ENCODE peak calls at places on chromosomes 13 and 19, in four cellular contexts. W is colonic mucosa, X is AG09309, Q is WERI-Rb-1. A is an unnamed sample.

GRCh38 chr19:16660763-16661479 is at the start of gene TMEM38A:
- DNase-seq in Q (peak), W (peak), X (no peak), A (no peak)

GRCh38 chr13:101455863-101456262 is 3.4 kb downstream of the ITGBL1 start:
- DNase-seq in W (no peak), X (peak), Q (no peak), A (peak)

GRCh38 chr13:39350461-39350881 is 252.5 kb downstream of the LHFPL6 start:
- DNase-seq in W (no peak), X (no peak), Q (no peak), A (no peak)

GRCh38 chr19:29596885-29597525 is 9.1 kb upstream of the POP4 start:
- DNase-seq in Q (peak), W (no peak), X (no peak), A (no peak)

GRCh38 chr13:42946927-42947326 is 45.1 kb downstream of the EPSTI1 start:
- DNase-seq in X (peak), Q (no peak), W (no peak), A (peak)

GRCh38 chr13:101181076-101181685 is 235.1 kb downstream of the NALCN start:
- DNase-seq in X (no peak), Q (no peak), W (no peak), A (no peak)

GRCh38 chr19:58558623-58559274 is 338 bp upstream of the UBE2M start:
- DNase-seq in W (peak), Q (peak), X (peak), A (peak)

GRCh38 chr19:294819-295686 is 3.9 kb upstream of the PLPP2 start:
- DNase-seq in Q (peak), X (no peak), W (peak), A (no peak)

GRCh38 chr13:48155850-48156249 is 60.9 kb upstream of the MED4 start:
- DNase-seq in W (no peak), Q (no peak), X (peak), A (peak)

GRCh38 chr19:8392017-8392591 is 1.9 kb downstream of the RAB11B start:
- DNase-seq in X (no peak), Q (no peak), W (no peak), A (no peak)

GRCh38 chr19:18789883-18790565 is 1.1 kb downstream of the COMP start:
- DNase-seq in W (no peak), Q (peak), X (no peak), A (no peak)

GRCh38 chr13:59906413-59907027 is 257.2 kb downstream of the DIAPH3 start:
- DNase-seq in W (no peak), X (peak), Q (no peak), A (no peak)

GRCh38 chr19:40403262-40403984 is 9.8 kb downstream of the PRX start:
- DNase-seq in X (peak), Q (peak), W (peak), A (peak)

GRCh38 chr13:72643339-72643989 is 84.0 kb downstream of the MZT1 start:
- DNase-seq in X (peak), Q (peak), W (peak), A (no peak)

GRCh38 chr13:74201530-74201929 is 67.3 kb upstream of the KLF12 start:
- DNase-seq in Q (no peak), W (no peak), X (no peak), A (no peak)

GRCh38 chr19:48135411-48135810 is 24.8 kb upstream of the PLA2G4C start:
- DNase-seq in Q (no peak), X (no peak), W (peak), A (no peak)

GRCh38 chr13:46675016-46675415 is 121.9 kb downstream of the ESD start:
- DNase-seq in W (no peak), Q (no peak), X (no peak), A (no peak)

GRCh38 chr13:21675095-21676007 is 4.5 kb downstream of the FGF9 start:
- DNase-seq in Q (no peak), X (no peak), W (peak), A (no peak)

GRCh38 chr19:16931306-16931705 is 42.5 kb downstream of the F2RL3 start:
- DNase-seq in W (no peak), X (no peak), Q (no peak), A (no peak)

GRCh38 chr13:105817011-105817410 is 718.5 kb downstream of the EFNB2 start:
- DNase-seq in X (no peak), Q (no peak), W (no peak), A (no peak)

GRCh38 chr19:43504426-43505185 is at the start of gene PHLDB3:
- DNase-seq in Q (peak), W (peak), X (no peak), A (no peak)

GRCh38 chr19:27896091-27896490 is 1316.9 kb downstream of the UQCRFS1 start:
- DNase-seq in Q (no peak), X (no peak), W (no peak), A (no peak)

GRCh38 chr13:39577833-39578232 is 25.2 kb downstream of the LHFPL6 start:
- DNase-seq in Q (no peak), W (no peak), X (no peak), A (no peak)

GRCh38 chr19:30449191-30449590 is 77.0 kb downstream of the ZNF536 start:
- DNase-seq in Q (no peak), X (no peak), W (no peak), A (no peak)

GRCh38 chr13:102817907-102818306 is 19.0 kb downstream of the BIVM start:
- DNase-seq in Q (no peak), W (no peak), X (no peak), A (no peak)

GRCh38 chr13:31150315-31150985 is 11.3 kb downstream of the HSPH1 start:
- DNase-seq in Q (no peak), X (no peak), W (no peak), A (no peak)

GRCh38 chr13:26502826-26503225 is 54.7 kb upstream of the WASF3 start:
- DNase-seq in Q (no peak), W (no peak), X (peak), A (peak)

GRCh38 chr19:19134687-19135158 is 3.6 kb downstream of the TMEM161A start:
- DNase-seq in W (peak), Q (no peak), X (no peak), A (no peak)

GRCh38 chr13:41502676-41503075 is 45.3 kb downstream of the RGCC start:
- DNase-seq in Q (no peak), W (no peak), X (no peak), A (no peak)

GRCh38 chr13:41501281-41501680 is 43.9 kb downstream of the RGCC start:
- DNase-seq in Q (no peak), X (no peak), W (no peak), A (no peak)

GRCh38 chr13:41503386-41503785 is 46.0 kb downstream of the RGCC start:
- DNase-seq in X (no peak), Q (no peak), W (no peak), A (no peak)

GRCh38 chr13:41500501-41500900 is 43.2 kb downstream of the RGCC start:
- DNase-seq in W (no peak), X (no peak), Q (no peak), A (no peak)

DNA sequence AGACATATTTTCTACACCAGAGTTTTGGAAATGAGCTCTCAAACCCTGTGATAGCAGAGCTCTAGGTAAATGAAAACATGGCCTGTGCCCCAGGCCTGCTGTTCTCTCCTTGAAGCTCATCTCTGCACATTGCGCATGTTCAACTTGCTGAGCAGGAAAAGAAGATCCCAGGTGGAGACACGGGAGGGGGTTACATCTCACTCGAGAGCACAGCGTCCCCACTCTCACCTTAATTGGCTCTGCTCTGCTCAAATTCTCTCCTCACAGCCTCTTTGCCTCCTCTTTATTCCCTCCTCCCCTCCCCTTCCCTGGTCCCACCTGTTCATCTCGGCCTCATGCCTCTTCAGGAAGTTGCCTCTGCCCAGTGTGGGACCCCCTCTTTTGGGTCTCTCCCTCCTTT is 44.7 kb downstream of the RGCC start:
- DNase-seq in Q (no peak), X (no peak), W (no peak), A (no peak)
- H3K4me3 ChIP-seq in Q (no peak), X (no peak), W (no peak), A (no peak)

GRCh38 chr13:33015791-33016323 is 366 bp upstream of the KL start:
- DNase-seq in W (peak), Q (peak), X (no peak), A (no peak)
- H3K4me3 ChIP-seq in W (peak), Q (peak), X (no peak), A (no peak)

DNA sequence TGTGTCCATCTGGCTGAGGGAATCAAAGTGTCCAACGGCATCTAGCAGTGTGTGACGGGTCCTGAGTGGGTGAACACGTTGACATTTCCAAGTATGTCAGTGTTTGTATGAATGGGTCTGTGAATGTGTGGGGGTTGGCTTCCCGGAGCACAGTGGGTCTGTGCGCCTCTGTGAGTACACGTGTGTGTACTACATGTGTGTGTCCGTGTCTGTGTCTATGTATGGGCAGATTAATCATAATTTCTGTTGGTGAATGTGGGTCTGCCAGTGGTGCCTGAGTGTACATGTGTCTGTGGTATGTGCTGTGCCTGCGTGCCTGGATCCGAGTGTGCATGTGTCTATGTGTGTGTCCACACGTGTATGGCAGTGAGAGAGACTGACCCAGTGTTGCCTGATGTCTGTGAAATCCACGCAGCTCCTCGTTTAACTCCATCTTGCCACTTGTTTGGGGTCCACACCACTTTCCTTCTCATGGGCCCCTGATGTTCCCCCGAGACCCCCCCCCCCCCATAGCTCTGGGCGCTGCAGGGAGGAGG is 5.4 kb downstream of the CCDC8 start:
- DNase-seq in Q (no peak), X (no peak), W (no peak), A (no peak)
- H3K4me3 ChIP-seq in Q (no peak), X (no peak), W (no peak), A (no peak)

DNA sequence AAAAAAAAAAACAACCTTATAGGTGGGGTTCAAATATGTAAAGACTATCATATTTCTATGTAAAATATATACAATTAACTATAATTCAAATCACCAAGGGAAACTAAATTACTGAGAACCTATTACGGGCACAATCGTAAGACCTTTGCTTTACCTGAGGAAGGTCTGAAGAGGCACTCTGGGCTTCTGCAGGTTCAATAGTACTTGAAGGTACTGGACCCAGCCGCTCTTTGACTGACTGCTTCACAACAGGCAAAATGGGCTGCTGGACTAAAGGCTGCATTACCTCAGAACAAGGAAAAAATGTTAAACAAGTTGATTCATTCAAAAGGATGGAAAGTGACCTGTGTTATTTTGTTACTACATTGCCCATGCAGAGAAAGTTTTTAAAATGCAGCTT is 51.8 kb downstream of the RBM26 start:
- DNase-seq in W (no peak), X (no peak), Q (no peak), A (no peak)
- H3K4me3 ChIP-seq in W (no peak), X (no peak), Q (no peak), A (no peak)

GRCh38 chr13:33206945-33207615 is 78.5 kb downstream of the STARD13 start:
- DNase-seq in Q (no peak), X (no peak), W (no peak), A (no peak)

GRCh38 chr13:33204130-33204927 is 81.2 kb downstream of the STARD13 start:
- DNase-seq in Q (no peak), W (no peak), X (peak), A (peak)

GRCh38 chr13:33206425-33206824 is 79.1 kb downstream of the STARD13 start:
- DNase-seq in W (no peak), Q (no peak), X (no peak), A (no peak)

GRCh38 chr13:33205224-33205623 is 80.3 kb downstream of the STARD13 start:
- DNase-seq in W (no peak), Q (no peak), X (no peak), A (no peak)

GRCh38 chr13:33205804-33206221 is 79.7 kb downstream of the STARD13 start:
- DNase-seq in Q (no peak), X (no peak), W (no peak), A (no peak)
- H3K4me3 ChIP-seq in Q (no peak), X (no peak), W (no peak), A (peak)

GRCh38 chr13:113211774-113212173 is 2.4 kb downstream of the CUL4A start:
- DNase-seq in Q (peak), X (no peak), W (no peak), A (no peak)
- H3K4me3 ChIP-seq in Q (no peak), X (no peak), W (no peak), A (no peak)

GRCh38 chr13:98143157-98143553 is 261 bp downstream of the FARP1 start:
- DNase-seq in X (no peak), W (no peak), Q (no peak), A (no peak)

GRCh38 chr13:98143601-98144500 is 957 bp downstream of the FARP1 start:
- DNase-seq in Q (no peak), W (peak), X (peak), A (no peak)

GRCh38 chr13:98142427-98143156 is at the start of gene FARP1:
- DNase-seq in X (no peak), W (peak), Q (peak), A (peak)

GRCh38 chr13:98141938-98142426 is 912 bp upstream of the FARP1 start:
- DNase-seq in W (peak), Q (no peak), X (no peak), A (no peak)

DNA sequence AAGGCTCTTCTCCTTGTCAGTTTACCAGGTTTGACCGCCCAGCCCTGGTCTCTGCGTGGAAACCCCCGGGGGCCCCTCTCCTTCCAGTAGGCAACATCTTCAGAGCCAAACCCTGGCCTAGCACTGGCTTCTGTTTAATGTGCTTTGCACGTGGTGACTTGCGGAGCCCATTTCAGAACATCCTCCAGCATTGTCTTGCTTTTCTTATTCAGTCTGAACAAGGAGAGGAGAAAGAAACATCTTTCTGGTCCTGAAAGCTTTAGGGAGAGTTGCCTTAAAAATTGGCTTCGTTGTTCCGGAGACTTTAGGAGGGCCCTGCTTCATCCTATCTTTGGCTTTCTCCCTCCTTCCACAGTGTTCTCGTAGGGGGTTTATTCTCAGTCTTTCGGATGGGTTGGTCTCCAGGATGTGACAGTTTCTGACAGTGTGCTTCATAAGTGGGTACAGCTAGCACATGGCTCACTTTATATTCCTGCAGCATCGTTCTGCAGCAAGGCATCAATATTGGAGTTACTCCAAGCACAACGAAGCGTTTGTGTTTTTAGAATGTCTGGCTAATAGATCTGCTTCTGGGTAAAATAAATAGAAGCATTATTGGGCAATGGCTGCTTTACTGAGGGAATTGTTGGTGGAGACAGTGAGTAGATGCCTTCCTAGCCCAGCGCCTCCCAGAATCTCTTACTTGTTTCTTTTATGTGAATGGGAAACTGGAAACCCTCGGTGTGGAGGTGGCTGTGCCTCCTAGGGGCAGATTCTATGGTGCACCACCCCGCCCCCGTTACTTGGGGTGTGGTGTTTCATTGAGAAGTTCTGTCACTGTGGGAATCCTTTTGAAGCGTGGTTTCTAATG is 1.8 kb downstream of the FARP1 start:
- DNase-seq in Q (peak), W (peak), X (peak), A (peak)
- H3K4me3 ChIP-seq in Q (peak), W (peak), X (peak), A (peak)

DNA sequence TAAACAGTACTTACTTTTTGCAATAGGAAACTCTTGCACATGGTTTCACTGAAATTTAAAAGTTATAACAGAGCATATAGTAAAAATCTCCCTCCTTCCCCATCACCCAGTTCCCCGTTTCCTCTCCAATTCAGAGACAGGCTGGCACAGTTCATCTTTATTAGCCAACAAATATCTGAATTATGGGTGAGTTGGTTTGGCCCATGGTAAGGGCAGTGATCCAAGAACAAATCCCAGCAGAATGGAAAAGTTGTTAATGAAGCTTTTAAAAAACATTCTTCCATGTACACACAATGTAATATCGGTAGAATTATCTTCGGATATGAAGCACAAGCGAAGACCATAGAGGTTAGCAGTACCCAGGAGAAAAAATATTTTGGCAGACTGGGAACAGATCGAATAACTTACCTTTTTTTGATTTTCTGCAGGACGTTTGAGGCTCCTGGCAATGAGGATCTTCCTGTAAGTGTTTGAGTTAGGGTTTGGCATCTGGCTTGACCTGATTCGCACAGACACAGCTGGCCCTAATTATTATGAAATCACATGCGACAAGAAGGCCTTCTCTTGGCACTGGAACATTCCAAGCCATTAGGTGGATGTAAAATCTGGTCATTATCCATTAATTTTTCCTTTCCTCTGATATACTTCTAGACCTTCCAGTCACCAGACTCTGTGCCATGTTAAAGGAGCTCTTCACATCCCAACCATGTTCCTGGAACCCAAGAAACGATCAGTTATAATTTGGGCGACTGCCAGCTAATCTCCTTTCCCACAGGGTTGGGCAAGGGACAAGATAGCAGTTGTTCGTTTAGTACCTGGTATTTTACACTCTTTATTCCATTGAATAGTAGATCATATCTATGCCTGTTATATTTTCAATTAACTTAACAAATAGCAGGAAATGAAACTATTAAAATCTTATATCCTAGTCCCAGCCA is 139.4 kb upstream of the TSC22D1 start:
- DNase-seq in W (no peak), Q (no peak), X (peak), A (no peak)
- H3K4me3 ChIP-seq in W (no peak), Q (no peak), X (no peak), A (no peak)

A was measured in skeletal muscle cell.